ENCODE peak calls at places on chromosomes 2 and 18, in six cellular contexts. G is tibial artery, L is kidney, K is foreskin fibroblast, E is B cell, O is kidney epithelial cell. H is an unnamed sample.

GRCh38 chr2:176729706-176730569 is 460.7 kb downstream of the MTX2 start:
- DNase-seq in G (peak; percentile 50), L (no peak), K (no peak), E (no peak), O (no peak), H (no peak)

GRCh38 chr2:98649135-98649991 is 41.0 kb downstream of the UNC50 start:
- DNase-seq in G (peak; percentile 90), L (peak; percentile 75), K (peak; percentile 61), E (peak; percentile 79), O (peak; percentile 38), H (peak; percentile 38)

GRCh38 chr2:113979172-113980128 is 89.6 kb downstream of the ACTR3 start:
- DNase-seq in G (no peak), L (peak; percentile 82), K (no peak), E (peak; percentile 47), O (no peak), H (no peak)

GRCh38 chr2:105515581-105516415 is 116.9 kb upstream of the FHL2 start:
- DNase-seq in G (peak; percentile 36), L (peak; percentile 87), K (no peak), E (no peak), O (no peak), H (no peak)

GRCh38 chr2:207408086-207408794 is 121.5 kb upstream of the CREB1 start:
- DNase-seq in G (no peak), L (no peak), K (peak; percentile 24), E (no peak), O (no peak), H (no peak)

GRCh38 chr2:3535794-3536681 is 16.7 kb upstream of the ADI1 start:
- DNase-seq in G (peak; percentile 71), L (peak; percentile 95), K (peak; percentile 82), E (no peak), O (peak; percentile 72), H (peak; percentile 44)

GRCh38 chr2:3172265-3172935 is 205.2 kb downstream of the EIPR1 start:
- DNase-seq in G (no peak), L (no peak), K (no peak), E (no peak), O (no peak), H (no peak)

GRCh38 chr2:31381601-31382000 is 32.9 kb downstream of the XDH start:
- DNase-seq in G (no peak), L (no peak), K (no peak), E (no peak), O (no peak), H (no peak)

GRCh38 chr2:285506-285905 is 2.4 kb downstream of the ALKAL2 start:
- DNase-seq in G (no peak), L (no peak), K (peak; percentile 72), E (no peak), O (no peak), H (peak; percentile 37)

GRCh38 chr2:216829533-216829932 is 30.3 kb downstream of the TNP1 start:
- DNase-seq in G (peak; percentile 76), L (peak; percentile 73), K (no peak), E (no peak), O (peak; percentile 10), H (peak; percentile 4)

GRCh38 chr2:120079647-120080046 is 66.8 kb downstream of the EPB41L5 start:
- DNase-seq in G (no peak), L (no peak), K (no peak), E (no peak), O (no peak), H (no peak)

GRCh38 chr2:143171817-143172216 is 42.6 kb downstream of the ARHGAP15 start:
- DNase-seq in G (no peak), L (no peak), K (peak; percentile 1), E (no peak), O (no peak), H (no peak)

GRCh38 chr2:24970483-24971299 is 1.1 kb downstream of the DNAJC27 start:
- DNase-seq in G (no peak), L (no peak), K (peak; percentile 22), E (no peak), O (no peak), H (no peak)

GRCh38 chr2:102050854-102051391 is 59.2 kb downstream of the IL1R2 start:
- DNase-seq in G (peak; percentile 94), L (peak; percentile 93), K (peak; percentile 92), E (no peak), O (no peak), H (no peak)

GRCh38 chr2:108219688-108220087 is 20.1 kb upstream of the SULT1C3 start:
- DNase-seq in G (no peak), L (no peak), K (no peak), E (no peak), O (no peak), H (no peak)

GRCh38 chr2:47271054-47272000 is 116.2 kb upstream of the STPG4 start:
- DNase-seq in G (no peak), L (no peak), K (no peak), E (no peak), O (no peak), H (no peak)

GRCh38 chr18:3345885-3346284 is 84.0 kb downstream of the MYL12B start:
- DNase-seq in G (no peak), L (no peak), K (no peak), E (no peak), O (no peak), H (no peak)

GRCh38 chr2:3628800-3629199 is 29.2 kb upstream of the ALLC start:
- DNase-seq in G (peak; percentile 6), L (peak; percentile 64), K (no peak), E (no peak), O (no peak), H (no peak)

GRCh38 chr2:141399270-141399669 is 731.5 kb downstream of the LRP1B start:
- DNase-seq in G (no peak), L (no peak), K (no peak), E (no peak), O (no peak), H (no peak)

GRCh38 chr18:26071725-26072124 is 18.7 kb downstream of the SS18 start:
- DNase-seq in G (no peak), L (no peak), K (no peak), E (no peak), O (no peak), H (no peak)

GRCh38 chr18:58228762-58229161 is 184.7 kb downstream of the NEDD4L start:
- DNase-seq in G (no peak), L (no peak), K (no peak), E (no peak), O (no peak), H (no peak)

GRCh38 chr2:76008001-76008702 is 297.4 kb upstream of the GCFC2 start:
- DNase-seq in G (no peak), L (no peak), K (no peak), E (no peak), O (no peak), H (no peak)

GRCh38 chr18:22933206-22933957 is at the start of gene RBBP8:
- DNase-seq in G (peak; percentile 75), L (peak; percentile 94), K (peak; percentile 73), E (peak; percentile 84), O (no peak), H (peak; percentile 37)

GRCh38 chr2:210440206-210440605 is 36.4 kb downstream of the LANCL1 start:
- DNase-seq in G (no peak), L (no peak), K (no peak), E (no peak), O (no peak), H (no peak)

GRCh38 chr18:58078889-58079573 is 35.0 kb downstream of the NEDD4L start:
- DNase-seq in G (no peak), L (no peak), K (no peak), E (no peak), O (no peak), H (no peak)

GRCh38 chr2:8588831-8589191 is 93.0 kb upstream of the ID2 start:
- DNase-seq in G (no peak), L (no peak), K (no peak), E (no peak), O (no peak), H (no peak)

GRCh38 chr2:157386747-157387146 is 57.1 kb downstream of the CYTIP start:
- DNase-seq in G (no peak), L (no peak), K (no peak), E (no peak), O (no peak), H (no peak)
- TF ChIP-seq CTCF in G (no peak), L (no peak), K (no peak), E (no peak), O (no peak), H (no peak)

GRCh38 chr2:71277536-71278103 is 50.7 kb upstream of the PAIP2B start:
- DNase-seq in G (no peak), L (peak; percentile 69), K (peak; percentile 15), E (no peak), O (no peak), H (no peak)
- TF ChIP-seq CTCF in G (peak; percentile 36), L (no peak), K (peak; percentile 13), E (peak; percentile 42), O (peak; percentile 34), H (peak; percentile 16)

DNA sequence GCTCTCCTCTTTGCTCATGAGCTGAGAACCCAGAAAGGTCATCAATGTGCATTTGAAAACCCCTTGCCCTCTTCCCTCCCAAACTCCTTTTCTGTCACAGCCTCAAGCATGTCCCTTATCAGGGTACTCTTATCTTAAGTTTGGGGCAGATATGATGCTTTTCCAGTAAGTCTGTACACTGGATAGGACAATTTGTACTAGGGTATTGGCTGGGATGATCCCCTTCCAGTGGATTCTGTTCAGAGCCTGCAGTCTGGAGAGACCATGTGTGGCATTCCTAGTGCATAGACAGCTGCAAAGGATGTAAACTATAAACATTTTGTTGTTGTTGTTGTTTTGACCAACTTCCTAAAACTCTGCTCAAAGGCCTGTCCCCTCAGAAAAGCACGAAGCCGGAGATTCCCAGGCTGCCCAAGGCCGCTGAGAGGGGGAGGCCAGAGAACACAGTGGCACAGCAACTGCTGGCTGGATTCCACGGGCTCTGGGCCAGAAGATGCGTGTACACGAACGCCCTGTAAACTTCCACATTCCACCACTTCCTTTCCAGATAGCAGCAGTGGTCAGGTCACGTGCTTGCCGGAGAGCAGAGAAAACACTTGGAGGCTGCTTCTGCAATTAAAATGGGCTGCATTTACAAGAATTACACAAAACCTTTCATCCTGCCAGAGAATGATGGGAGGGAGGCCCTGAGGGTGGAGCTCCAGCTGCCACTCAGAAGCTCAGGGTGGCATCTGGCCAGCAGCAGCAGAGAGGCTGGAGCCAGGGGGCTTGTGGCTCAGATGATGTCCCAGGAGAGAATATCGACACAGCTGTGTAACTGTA is 42.1 kb downstream of the BMP10 start:
- DNase-seq in G (peak; percentile 98), L (peak; percentile 98), K (peak; percentile 96), E (peak; percentile 56), O (peak; percentile 80), H (peak; percentile 91)
- TF ChIP-seq CTCF in G (peak; percentile 19), L (no peak), K (no peak), E (no peak), O (no peak), H (no peak)

DNA sequence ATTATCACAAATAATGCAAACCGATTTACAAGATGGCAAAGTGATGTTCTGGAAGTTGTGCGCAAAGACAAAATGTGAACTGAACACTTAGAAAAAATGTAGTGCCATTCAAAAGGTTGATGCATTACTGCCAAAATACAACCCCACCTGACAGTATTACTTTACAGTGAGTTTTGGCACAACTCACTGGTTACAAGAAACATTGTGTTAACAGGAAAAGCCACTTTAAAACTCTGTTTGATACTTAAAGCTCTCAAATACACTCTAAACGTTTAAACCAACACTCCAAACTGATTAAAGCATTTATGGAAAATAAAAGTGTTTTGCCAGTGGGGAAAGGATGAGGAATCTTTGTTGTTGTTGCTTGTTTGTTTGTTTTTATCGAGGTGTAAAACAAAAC is 173.4 kb upstream of the SATB2 start:
- DNase-seq in G (no peak), L (no peak), K (no peak), E (no peak), O (no peak), H (no peak)
- TF ChIP-seq CTCF in G (no peak), L (no peak), K (no peak), E (no peak), O (no peak), H (no peak)